ENCODE peak calls at places on chromosomes 11 and 22, in eight cellular contexts. A, W, E, N, R, F, T and C are unnamed samples.

GRCh38 chr11:79406376-79406775 is 34.5 kb downstream of the TENM4 start:
- DNase-seq in E (no peak), T (no peak), F (no peak), A (no peak), N (no peak), W (no peak), R (no peak), C (no peak)

GRCh38 chr11:69297926-69298777 is 4.2 kb downstream of the MYEOV start:
- DNase-seq in T (peak), F (peak), E (peak), A (peak), R (no peak), N (no peak), W (peak), C (no peak)

GRCh38 chr11:46367244-46367915 is 14.1 kb upstream of the MDK start:
- DNase-seq in F (no peak), R (peak), W (peak), N (peak), E (peak), T (peak), A (peak), C (no peak)

GRCh38 chr11:115670538-115671200 is 166.5 kb upstream of the CADM1 start:
- DNase-seq in N (no peak), F (no peak), W (no peak), R (no peak), A (no peak), E (no peak), T (no peak), C (no peak)

GRCh38 chr11:78606667-78607066 is 32.0 kb upstream of the NARS2 start:
- DNase-seq in N (no peak), F (no peak), E (no peak), A (no peak), R (no peak), W (no peak), T (peak), C (no peak)

GRCh38 chr22:43432883-43433415 is 21.1 kb downstream of the MPPED1 start:
- DNase-seq in E (no peak), T (no peak), A (no peak), W (no peak), R (peak), F (no peak), N (no peak), C (no peak)

GRCh38 chr11:92180664-92181251 is 43.9 kb upstream of the FAT3 start:
- DNase-seq in F (peak), W (no peak), A (no peak), E (no peak), R (no peak), N (no peak), T (peak), C (no peak)

GRCh38 chr11:113035708-113036107 is 74.5 kb downstream of the NCAM1 start:
- DNase-seq in A (no peak), E (no peak), N (no peak), W (no peak), R (no peak), T (no peak), F (no peak), C (no peak)

GRCh38 chr11:81219661-81220060 is 1514.0 kb downstream of the FAM181B start:
- DNase-seq in A (no peak), E (no peak), T (no peak), W (no peak), F (no peak), R (no peak), N (no peak), C (no peak)

GRCh38 chr11:78331711-78332110 is 85.9 kb downstream of the GAB2 start:
- DNase-seq in E (no peak), A (no peak), F (no peak), N (no peak), R (no peak), W (no peak), T (no peak), C (no peak)

GRCh38 chr11:55658608-55659007 is 3.4 kb upstream of the OR4C6 start:
- DNase-seq in F (no peak), R (no peak), W (no peak), E (no peak), N (no peak), A (no peak), T (no peak), C (no peak)

GRCh38 chr22:45680932-45681700 is 9.5 kb downstream of the ATXN10 start:
- DNase-seq in T (peak), W (no peak), A (peak), E (no peak), R (no peak), F (no peak), N (no peak), C (no peak)

GRCh38 chr11:94787798-94788197 is 19.6 kb downstream of the AMOTL1 start:
- DNase-seq in T (peak), R (no peak), N (no peak), E (no peak), A (no peak), W (no peak), F (no peak), C (no peak)

GRCh38 chr11:16936643-16937042 is 77.6 kb downstream of the PLEKHA7 start:
- DNase-seq in T (no peak), F (no peak), A (no peak), N (no peak), W (no peak), E (no peak), R (no peak), C (no peak)

GRCh38 chr11:82864268-82864667 is 36.0 kb downstream of the PRCP start:
- DNase-seq in F (peak), T (peak), R (peak), E (peak), W (peak), N (no peak), A (peak), C (no peak)

GRCh38 chr11:134634897-134635831 is 223.1 kb upstream of the B3GAT1 start:
- DNase-seq in F (no peak), A (no peak), W (peak), T (no peak), R (no peak), E (no peak), N (no peak), C (no peak)

GRCh38 chr22:37533995-37534394 is 14.8 kb upstream of the CARD10 start:
- DNase-seq in N (no peak), R (no peak), W (no peak), F (no peak), E (no peak), A (no peak), T (peak), C (no peak)

GRCh38 chr11:20008870-20009644 is 151.2 kb downstream of the DBX1 start:
- DNase-seq in W (no peak), N (no peak), R (no peak), E (no peak), F (no peak), T (no peak), A (no peak), C (no peak)

GRCh38 chr11:42572231-42572610 is 739.6 kb upstream of the API5 start:
- DNase-seq in F (no peak), W (no peak), T (no peak), A (no peak), E (no peak), R (no peak), N (no peak), C (no peak)

GRCh38 chr11:14969922-14970323 is 2.2 kb downstream of the CALCA start:
- DNase-seq in A (peak), T (peak), N (no peak), R (peak), F (no peak), W (peak), E (no peak), C (no peak)

GRCh38 chr22:19757985-19758895 is 2.3 kb upstream of the TBX1 start:
- DNase-seq in N (no peak), F (no peak), A (no peak), T (no peak), W (no peak), R (no peak), E (no peak), C (no peak)

GRCh38 chr11:13224324-13224723 is 53.3 kb upstream of the BMAL1 start:
- DNase-seq in N (no peak), E (no peak), R (no peak), W (no peak), A (no peak), T (no peak), F (no peak), C (no peak)

GRCh38 chr11:72534859-72535547 is 100.7 kb upstream of the CLPB start:
- DNase-seq in F (no peak), T (peak), E (no peak), A (peak), R (peak), W (no peak), N (no peak), C (no peak)

GRCh38 chr11:8962827-8963226 is 1.4 kb downstream of the TMEM9B start:
- DNase-seq in R (no peak), F (no peak), T (no peak), A (no peak), N (no peak), W (no peak), E (no peak), C (no peak)

GRCh38 chr11:69171476-69171875 is 15.7 kb downstream of the SMIM38 start:
- DNase-seq in A (no peak), R (no peak), T (no peak), E (no peak), N (no peak), W (no peak), F (no peak), C (no peak)

GRCh38 chr11:35682230-35683195 is 19.9 kb downstream of the TRIM44 start:
- DNase-seq in W (peak), R (no peak), E (no peak), F (no peak), T (no peak), N (no peak), A (no peak), C (no peak)

GRCh38 chr11:28442113-28442512 is 333.9 kb downstream of the METTL15 start:
- DNase-seq in A (peak), R (no peak), T (peak), N (no peak), W (no peak), E (no peak), F (no peak), C (no peak)

GRCh38 chr11:68798221-68798813 is 43.4 kb downstream of the CPT1A start:
- DNase-seq in R (peak), N (peak), A (no peak), T (peak), E (no peak), F (no peak), W (peak), C (no peak)

GRCh38 chr11:75536786-75537629 is 11.3 kb upstream of the GDPD5 start:
- DNase-seq in W (no peak), E (no peak), T (peak), A (peak), R (no peak), F (no peak), N (no peak), C (no peak)

GRCh38 chr11:2824851-2825250 is 60.7 kb downstream of the CDKN1C start:
- DNase-seq in N (no peak), W (no peak), R (no peak), E (peak), F (no peak), T (no peak), A (no peak), C (no peak)

GRCh38 chr11:68751331-68751856 is at the start of gene TESMIN:
- DNase-seq in W (peak), A (peak), T (peak), E (peak), N (peak), F (no peak), R (peak), C (peak)

GRCh38 chr11:126333142-126333541 is 22.3 kb upstream of the ST3GAL4 start:
- DNase-seq in A (no peak), F (no peak), N (no peak), R (no peak), W (no peak), T (peak), E (no peak), C (no peak)

GRCh38 chr22:45136594-45136993 is 27.1 kb upstream of the NUP50 start:
- DNase-seq in W (no peak), R (no peak), E (no peak), A (no peak), N (no peak), F (no peak), T (no peak), C (no peak)

GRCh38 chr11:102317768-102318103 is 452 bp downstream of the BIRC3 start:
- DNase-seq in T (peak), F (no peak), E (no peak), N (no peak), A (no peak), R (no peak), W (no peak), C (no peak)
- TF ChIP-seq CTCF in T (no peak), F (no peak), E (no peak), N (no peak), A (no peak), R (no peak), W (no peak), C (no peak)

GRCh38 chr11:3959015-3959917 is 103.8 kb downstream of the STIM1 start:
- DNase-seq in F (peak), W (no peak), T (peak), R (no peak), A (peak), E (no peak), N (no peak), C (no peak)
- TF ChIP-seq CTCF in F (peak), W (peak), T (peak), R (no peak), A (peak), E (no peak), N (peak), C (no peak)

GRCh38 chr11:119754656-119755350 is 25.8 kb upstream of the NECTIN1 start:
- DNase-seq in E (no peak), A (no peak), F (no peak), N (no peak), W (no peak), T (no peak), R (no peak), C (no peak)

GRCh38 chr11:119752946-119753345 is 23.9 kb upstream of the NECTIN1 start:
- DNase-seq in E (no peak), R (no peak), W (no peak), T (no peak), N (no peak), F (no peak), A (no peak), C (no peak)

GRCh38 chr11:119755351-119756071 is 26.5 kb upstream of the NECTIN1 start:
- DNase-seq in E (no peak), T (no peak), W (no peak), N (no peak), F (no peak), A (no peak), R (no peak), C (no peak)

GRCh38 chr11:119752324-119752723 is 23.3 kb upstream of the NECTIN1 start:
- DNase-seq in R (no peak), A (no peak), F (no peak), T (no peak), N (no peak), E (no peak), W (no peak), C (no peak)

GRCh38 chr11:119754199-119754598 is 25.2 kb upstream of the NECTIN1 start:
- DNase-seq in F (no peak), R (no peak), T (no peak), N (no peak), E (no peak), W (no peak), A (no peak), C (no peak)
- TF ChIP-seq CTCF in F (no peak), R (no peak), T (no peak), N (no peak), E (no peak), W (no peak), A (no peak), C (no peak)

GRCh38 chr11:7931168-7931567 is at the start of gene OR10A6:
- DNase-seq in R (no peak), E (no peak), T (no peak), A (no peak), F (no peak), W (no peak), N (no peak), C (no peak)
- TF ChIP-seq CTCF in R (no peak), E (no peak), T (no peak), A (no peak), F (no peak), W (no peak), N (no peak), C (no peak)

GRCh38 chr22:23882370-23882769 is 11.8 kb upstream of the MIF start:
- DNase-seq in E (no peak), R (no peak), N (no peak), W (no peak), F (no peak), A (no peak), T (no peak), C (no peak)

GRCh38 chr22:23888615-23889401 is 5.4 kb upstream of the MIF start:
- DNase-seq in E (no peak), N (no peak), T (peak), W (no peak), F (no peak), A (peak), R (no peak), C (no peak)

GRCh38 chr22:23884133-23884532 is 10.1 kb upstream of the MIF start:
- DNase-seq in F (no peak), E (no peak), T (no peak), N (no peak), R (no peak), W (no peak), A (no peak), C (no peak)

GRCh38 chr22:23878219-23878618 is 16.0 kb upstream of the MIF start:
- DNase-seq in A (no peak), R (no peak), N (no peak), E (no peak), F (no peak), W (no peak), T (no peak), C (no peak)

GRCh38 chr22:23883658-23884057 is 10.5 kb upstream of the MIF start:
- DNase-seq in E (no peak), T (no peak), A (no peak), N (no peak), F (no peak), W (no peak), R (no peak), C (no peak)
- TF ChIP-seq CTCF in E (no peak), T (no peak), A (no peak), N (no peak), F (no peak), W (no peak), R (no peak), C (no peak)

DNA sequence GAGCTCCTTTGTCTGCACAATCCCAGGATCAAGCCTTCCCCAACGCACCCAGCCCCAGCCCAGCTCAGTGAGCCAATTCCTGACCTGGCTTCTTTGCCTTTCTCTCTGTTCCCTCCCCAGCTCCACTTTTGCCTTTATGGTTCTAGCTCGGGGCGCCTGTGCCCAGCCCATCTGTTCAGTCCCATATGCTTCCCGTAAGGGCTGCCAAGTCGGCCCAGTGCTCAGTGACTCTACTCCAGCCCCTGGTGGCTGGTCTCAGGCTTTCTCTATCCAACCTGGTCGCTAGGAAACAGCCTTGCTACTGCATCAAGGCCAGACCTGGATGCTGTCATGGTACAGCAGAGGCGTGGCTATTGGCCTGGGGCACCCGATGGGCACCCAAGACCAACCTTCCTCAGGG is 178.1 kb downstream of the DSCAML1 start:
- DNase-seq in W (no peak), N (no peak), T (no peak), A (no peak), E (no peak), F (no peak), R (peak), C (no peak)
- TF ChIP-seq CTCF in W (no peak), N (no peak), T (no peak), A (no peak), E (no peak), F (no peak), R (no peak), C (peak)

GRCh38 chr11:6271598-6271997 is 12.0 kb downstream of the CCKBR start:
- DNase-seq in W (no peak), T (no peak), A (no peak), F (no peak), E (no peak), R (no peak), N (no peak), C (no peak)

GRCh38 chr11:6273188-6273587 is 13.6 kb downstream of the CCKBR start:
- DNase-seq in E (no peak), F (no peak), N (no peak), A (no peak), T (no peak), R (no peak), W (no peak), C (no peak)

GRCh38 chr11:6268811-6269210 is 9.2 kb downstream of the CCKBR start:
- DNase-seq in A (no peak), F (peak), E (no peak), N (no peak), R (no peak), W (no peak), T (no peak), C (no peak)

GRCh38 chr11:6270584-6271246 is 11.1 kb downstream of the CCKBR start:
- DNase-seq in E (no peak), R (no peak), F (no peak), N (no peak), T (no peak), W (no peak), A (no peak), C (no peak)

GRCh38 chr11:6269994-6270393 is 10.4 kb downstream of the CCKBR start:
- DNase-seq in F (no peak), N (no peak), R (peak), A (peak), E (no peak), T (no peak), W (peak), C (no peak)
- TF ChIP-seq CTCF in F (no peak), N (no peak), R (peak), A (no peak), E (no peak), T (no peak), W (no peak), C (no peak)